ENCODE peak calls at places on chromosomes 3 and 15, in four cellular contexts. X is hepatocyte, F is PC-3, B is PC-9. V is an unnamed sample.

GRCh38 chr3:120524171-120524923 is 71.8 kb upstream of the NDUFB4 start:
- DNase-seq in X (no peak), F (peak; percentile 75), B (peak; percentile 64), V (no peak)

GRCh38 chr3:196528639-196529233 is 13.6 kb upstream of the SMCO1 start:
- DNase-seq in X (peak; percentile 84), F (peak; percentile 73), B (peak; percentile 59), V (peak; percentile 88)

GRCh38 chr15:33357845-33358244 is 47.1 kb downstream of the RYR3 start:
- DNase-seq in X (no peak), F (no peak), B (no peak), V (no peak)

GRCh38 chr15:74830868-74831267 is 4.4 kb downstream of the CPLX3 start:
- DNase-seq in X (no peak), F (no peak), B (no peak), V (no peak)

GRCh38 chr3:170690133-170690981 is 104.5 kb upstream of the SLC7A14 start:
- DNase-seq in X (peak; percentile 81), F (peak; percentile 40), B (no peak), V (peak; percentile 50)

GRCh38 chr3:3998140-3998977 is 199.1 kb downstream of the LRRN1 start:
- DNase-seq in X (peak; percentile 62), F (peak; percentile 61), B (no peak), V (peak; percentile 80)

GRCh38 chr15:74168673-74169274 is 4.7 kb upstream of the ISLR start:
- DNase-seq in X (no peak), F (no peak), B (no peak), V (no peak)

GRCh38 chr3:127698264-127699097 is 25.7 kb downstream of the ABTB1 start:
- DNase-seq in X (no peak), F (no peak), B (no peak), V (no peak)

GRCh38 chr15:100005013-100005412 is 271.8 kb upstream of the LYSMD4 start:
- DNase-seq in X (no peak), F (no peak), B (no peak), V (no peak)

GRCh38 chr15:64847448-64847847 is 5.7 kb downstream of the PLEKHO2 start:
- DNase-seq in X (no peak), F (no peak), B (no peak), V (no peak)
- H3K4me3 ChIP-seq in X (no peak overlapping the region), F (no peak overlapping the region), B (no peak overlapping the region), V (no peak overlapping the region)

DNA sequence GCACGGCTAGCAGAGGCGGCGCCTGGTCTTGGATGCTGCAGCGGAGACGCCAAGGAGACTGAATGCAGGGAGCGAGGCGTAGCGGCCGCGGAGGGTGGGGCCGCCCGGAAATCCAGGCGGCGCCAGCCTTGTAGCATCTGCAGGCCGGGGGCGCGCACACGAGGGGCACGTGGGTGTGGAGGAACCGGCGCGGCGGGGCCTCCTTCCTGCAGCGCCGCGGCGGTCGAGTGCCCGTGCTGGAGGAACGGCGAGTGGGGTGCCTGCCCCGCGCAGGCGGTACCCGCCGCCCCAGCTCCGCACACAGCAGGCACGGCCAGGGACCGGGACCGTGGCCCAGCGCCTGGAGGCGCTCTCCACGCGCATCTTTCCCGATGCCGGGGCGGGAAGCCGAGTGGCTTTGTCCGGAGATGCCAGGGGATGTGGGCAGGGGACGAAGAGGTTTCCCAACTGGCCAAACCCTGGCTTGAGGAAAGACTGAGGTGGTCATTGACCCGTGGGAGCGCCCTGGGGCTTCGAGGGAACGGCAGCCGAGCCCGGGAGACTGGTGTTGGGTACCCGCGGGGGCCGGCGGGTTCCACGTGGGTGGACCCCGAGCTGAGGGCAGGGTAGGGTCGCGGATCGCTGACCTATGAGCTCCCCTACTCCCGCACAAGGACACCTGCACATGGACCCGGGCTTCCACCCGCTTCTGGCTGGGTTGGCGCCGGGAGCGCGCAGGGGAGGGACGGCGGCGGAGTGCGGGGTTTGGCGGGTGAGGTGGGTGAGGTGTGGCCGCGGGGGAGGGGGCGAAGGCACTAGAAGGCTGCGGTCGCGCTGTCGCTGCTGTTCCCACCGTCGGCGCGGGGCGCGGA is 246.4 kb upstream of the TOPAZ1 start:
- DNase-seq in X (peak; percentile 67), F (peak; percentile 50), B (peak; percentile 66), V (peak; percentile 51)
- TF ChIP-seq EZH2 in X (peak; percentile 74), F (no peak), B (no peak), V (no peak)

GRCh38 chr3:158731525-158731924 is 732 bp downstream of the RARRES1 start:
- DNase-seq in X (no peak), F (no peak), B (peak; percentile 44), V (no peak)

GRCh38 chr3:158735296-158736033 is 3.2 kb upstream of the RARRES1 start:
- DNase-seq in X (no peak), F (no peak), B (no peak), V (no peak)

GRCh38 chr3:158728851-158729250 is 3.4 kb downstream of the RARRES1 start:
- DNase-seq in X (no peak), F (no peak), B (peak; percentile 21), V (no peak)

GRCh38 chr3:158731938-158732855 is at the start of gene RARRES1:
- DNase-seq in X (peak; percentile 88), F (no peak), B (peak; percentile 59), V (no peak)

DNA sequence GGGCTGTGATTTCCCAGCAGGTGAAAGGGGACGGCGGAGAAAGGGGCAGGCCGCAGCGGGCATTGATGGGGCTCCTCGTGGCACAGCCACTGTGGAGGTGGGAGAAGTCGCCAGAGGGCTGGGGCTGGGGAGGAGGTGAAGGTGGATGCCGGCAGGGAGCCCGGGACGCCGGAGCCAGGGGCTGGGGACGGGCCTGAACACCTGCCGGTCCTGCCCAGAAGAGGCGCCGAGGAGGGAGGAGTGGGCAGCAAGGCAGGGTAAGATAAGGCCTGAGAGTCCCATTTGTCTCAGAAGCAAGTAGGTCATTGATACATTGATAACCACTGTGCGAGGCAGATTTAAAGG is 571 bp upstream of the RARRES1 start:
- DNase-seq in X (no peak), F (no peak), B (peak; percentile 6), V (no peak)
- H3K4me3 ChIP-seq in X (peak overlapping the region; percentile 44), F (no peak overlapping the region), B (peak overlapping the region; percentile 58), V (no peak overlapping the region)

DNA sequence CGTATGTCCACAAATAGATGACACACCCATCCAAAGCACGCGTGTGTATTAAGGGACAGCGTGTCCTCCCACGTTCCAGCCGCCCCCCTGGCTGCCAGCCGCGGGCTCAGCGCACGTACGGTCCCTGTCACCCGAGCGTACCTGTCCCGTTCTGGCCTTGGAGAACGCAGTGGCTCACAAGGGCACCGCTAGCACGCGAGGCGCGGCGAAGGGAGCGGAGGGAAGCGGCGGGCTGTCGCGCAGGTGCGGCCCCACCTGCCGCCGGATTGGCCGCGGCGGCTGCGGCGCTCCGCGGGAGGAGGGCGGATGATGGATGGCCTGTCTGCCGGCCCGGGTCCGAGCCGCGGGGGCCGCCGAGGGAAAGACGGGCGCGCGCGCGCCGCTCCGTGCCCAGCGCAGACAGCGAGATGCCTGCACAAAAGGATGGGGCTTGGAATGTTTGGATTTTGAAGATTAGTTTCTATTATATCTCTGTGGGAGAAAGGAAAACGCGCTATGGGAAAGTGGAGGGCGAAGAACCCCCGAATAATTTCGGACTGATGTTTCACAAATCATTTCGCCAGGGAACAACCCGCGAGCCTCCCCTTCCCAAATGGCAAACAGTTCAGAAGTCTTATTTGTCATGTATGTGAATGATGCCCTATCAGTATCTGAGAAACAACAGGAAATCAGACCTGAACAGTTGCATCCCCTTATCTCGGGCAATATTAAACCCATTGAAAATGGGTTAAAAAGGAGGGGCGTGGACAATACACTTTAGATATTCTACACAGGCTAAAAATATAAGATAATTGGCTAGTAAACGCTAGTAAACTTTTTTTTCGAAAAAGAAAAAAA is 1003.6 kb upstream of the NR2F2 start:
- DNase-seq in X (peak; percentile 46), F (no peak), B (no peak), V (no peak)
- TF ChIP-seq EZH2 in X (no peak), F (no peak), B (no peak), V (no peak)

DNA sequence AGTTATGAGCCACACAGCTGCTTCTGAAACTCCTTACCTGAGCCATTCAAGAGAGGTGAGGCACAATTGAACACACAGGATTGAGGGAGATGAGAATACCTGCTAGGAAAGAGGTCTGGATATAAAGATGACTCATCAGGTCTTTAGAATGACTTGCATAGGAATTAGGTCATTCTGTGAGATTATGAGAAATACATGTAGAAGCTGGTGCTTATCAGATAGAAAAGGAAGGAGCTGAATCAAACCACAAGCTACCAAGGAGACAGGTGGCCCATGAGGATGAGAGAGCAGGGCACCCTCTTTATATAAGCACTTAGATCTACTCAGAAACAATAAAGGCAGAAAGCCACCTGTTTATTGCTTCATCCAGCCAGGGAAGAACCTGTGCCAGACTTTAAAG is 75.1 kb downstream of the PIK3R4 start:
- DNase-seq in X (no peak), F (peak; percentile 20), B (peak; percentile 37), V (no peak)
- H3K4me3 ChIP-seq in X (no peak overlapping the region), F (no peak overlapping the region), B (no peak overlapping the region), V (no peak overlapping the region)

GRCh38 chr3:160225181-160226025 is at the start of gene C3orf80:
- DNase-seq in X (peak; percentile 69), F (peak; percentile 52), B (peak; percentile 40), V (peak; percentile 84)
- TF ChIP-seq EZH2 in X (peak; percentile 80), F (no peak), B (peak; percentile 78), V (no peak)

DNA sequence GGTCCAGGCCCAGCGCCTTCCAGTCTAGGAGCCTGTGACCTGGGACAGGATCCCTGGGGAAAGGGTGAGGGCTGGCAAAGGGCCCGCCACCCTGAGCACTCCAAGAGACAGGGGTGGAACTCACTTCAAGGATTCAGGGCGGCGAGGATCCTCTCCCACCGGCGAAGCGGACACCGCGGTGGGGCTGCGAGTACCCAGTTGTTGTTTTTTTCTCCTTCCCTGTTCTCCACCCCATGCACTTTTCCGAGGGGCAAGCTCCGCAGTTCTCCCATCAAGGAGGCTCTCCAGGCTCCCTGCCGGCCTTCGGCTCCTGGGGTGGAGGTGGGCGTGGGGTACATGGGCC is 387 bp upstream of the PAQR5 start:
- DNase-seq in X (no peak), F (no peak), B (no peak), V (no peak)
- H3K4me3 ChIP-seq in X (no peak overlapping the region), F (peak overlapping the region; percentile 78), B (peak overlapping the region; percentile 58), V (no peak overlapping the region)

GRCh38 chr3:151084893-151085226 is 604 bp upstream of the MED12L start:
- DNase-seq in X (no peak), F (no peak), B (no peak), V (no peak)

GRCh38 chr3:151087648-151088047 is 2.2 kb downstream of the MED12L start:
- DNase-seq in X (no peak), F (no peak), B (no peak), V (no peak)

GRCh38 chr3:151085227-151085888 is at the start of gene MED12L:
- DNase-seq in X (peak; percentile 90), F (peak; percentile 71), B (peak; percentile 42), V (peak; percentile 89)

GRCh38 chr3:151086484-151087456 is 1.3 kb downstream of the MED12L start:
- DNase-seq in X (peak; percentile 93), F (peak; percentile 83), B (peak; percentile 62), V (peak; percentile 91)

GRCh38 chr3:151085889-151086483 is 522 bp downstream of the MED12L start:
- DNase-seq in X (peak; percentile 50), F (no peak), B (no peak), V (peak; percentile 21)
- TF ChIP-seq EZH2 in X (no peak), F (peak; percentile 45), B (no peak), V (no peak)

GRCh38 chr3:186362409-186362757 is 349 bp upstream of the DGKG start:
- DNase-seq in X (no peak), F (no peak), B (no peak), V (no peak)
- H3K4me3 ChIP-seq in X (peak overlapping the region; percentile 33), F (peak overlapping the region; percentile 59), B (no peak overlapping the region), V (peak overlapping the region; percentile 74)